ENCODE peak calls at places on chromosomes 5 and 9, in nine cellular contexts. Q, S, X, B, J, U, A, T and O are unnamed samples.

GRCh38 chr5:2250365-2250950 is 367.7 kb upstream of the IRX4 start:
- DNase-seq in T (no peak), J (no peak), U (no peak), X (no peak), Q (no peak), S (no peak), A (no peak), B (no peak), O (no peak)

GRCh38 chr5:171478946-171479775 is 59.7 kb downstream of the FGF18 start:
- DNase-seq in T (no peak), U (no peak), X (no peak), Q (no peak), J (no peak), A (no peak), S (no peak), B (no peak), O (no peak)

GRCh38 chr9:111991179-111991578 is 94.6 kb downstream of the UGCG start:
- DNase-seq in B (no peak), X (no peak), A (no peak), T (no peak), U (no peak), J (no peak), S (no peak), Q (no peak), O (no peak)

GRCh38 chr5:65483474-65484346 is 2.0 kb upstream of the ADAMTS6 start:
- DNase-seq in T (no peak), A (no peak), U (no peak), X (peak; percentile 75), J (peak; percentile 68), B (no peak), Q (peak; percentile 74), S (no peak), O (no peak)

GRCh38 chr9:110180713-110181434 is 27.1 kb downstream of the C9orf152 start:
- DNase-seq in U (no peak), T (no peak), J (peak; percentile 53), X (peak; percentile 58), A (no peak), S (peak; percentile 67), B (no peak), Q (peak; percentile 72), O (no peak)

GRCh38 chr9:128892223-128892892 is 10.4 kb downstream of the LRRC8A start:
- DNase-seq in T (no peak), A (peak; percentile 94), B (no peak), U (no peak), S (peak; percentile 95), J (peak; percentile 94), X (peak; percentile 98), Q (peak; percentile 80), O (no peak)

GRCh38 chr5:21593261-21593660 is 1259.9 kb downstream of the CDH12 start:
- DNase-seq in X (no peak), T (no peak), Q (no peak), A (no peak), J (no peak), S (no peak), B (no peak), U (no peak), O (no peak)

GRCh38 chr5:96661841-96662724 is at the start of gene CAST:
- DNase-seq in Q (peak; percentile 87), A (peak; percentile 95), U (peak; percentile 70), X (peak; percentile 93), B (peak; percentile 58), S (peak; percentile 97), J (peak; percentile 96), T (peak; percentile 57), O (peak; percentile 69)

GRCh38 chr9:114518120-114518519 is 12.8 kb upstream of the WHRN start:
- DNase-seq in X (no peak), T (no peak), U (no peak), Q (no peak), S (no peak), J (no peak), A (no peak), B (no peak), O (no peak)

GRCh38 chr5:58680503-58680902 is 97.6 kb downstream of the RAB3C start:
- DNase-seq in S (no peak), B (no peak), T (no peak), U (no peak), J (no peak), A (no peak), Q (no peak), X (no peak), O (no peak)

GRCh38 chr5:106822851-106823250 is 847.9 kb downstream of the EFNA5 start:
- DNase-seq in X (peak; percentile 3), Q (no peak), A (no peak), U (no peak), S (no peak), J (no peak), T (no peak), B (no peak), O (no peak)

GRCh38 chr5:179294131-179294780 is 51.0 kb downstream of the ADAMTS2 start:
- DNase-seq in U (no peak), B (no peak), S (peak; percentile 43), T (no peak), X (no peak), Q (no peak), A (no peak), J (no peak), O (no peak)

GRCh38 chr5:96577909-96578308 is 84.3 kb upstream of the CAST start:
- DNase-seq in X (no peak), T (no peak), B (no peak), S (no peak), U (no peak), J (peak; percentile 25), A (no peak), Q (peak; percentile 67), O (no peak)

GRCh38 chr5:19880859-19881436 is 107.1 kb downstream of the CDH18 start:
- DNase-seq in J (no peak), T (no peak), S (no peak), B (no peak), X (no peak), A (no peak), U (no peak), Q (no peak), O (no peak)

GRCh38 chr5:95283761-95284511 is 958 bp downstream of the MCTP1 start:
- DNase-seq in B (no peak), X (peak; percentile 40), S (no peak), U (no peak), A (no peak), T (no peak), Q (peak; percentile 3), J (peak; percentile 24), O (peak; percentile 53)

GRCh38 chr5:69462170-69462569 is 30.4 kb upstream of the OCLN start:
- DNase-seq in Q (no peak), U (no peak), B (no peak), X (no peak), S (no peak), T (no peak), J (no peak), A (no peak), O (no peak)

GRCh38 chr5:173302546-173303155 is 25.6 kb downstream of the STC2 start:
- DNase-seq in T (no peak), A (no peak), S (no peak), J (peak; percentile 91), X (peak; percentile 92), U (no peak), B (no peak), Q (peak; percentile 82), O (no peak)

GRCh38 chr9:127539259-127539981 is 72.7 kb upstream of the STXBP1 start:
- DNase-seq in S (no peak), J (peak; percentile 73), A (no peak), U (no peak), B (no peak), Q (no peak), T (no peak), X (peak; percentile 88), O (no peak)

GRCh38 chr5:154985126-154985525 is 28.4 kb upstream of the KIF4B start:
- DNase-seq in X (no peak), T (no peak), Q (no peak), B (no peak), J (no peak), S (no peak), U (no peak), A (no peak), O (no peak)

GRCh38 chr5:43634621-43635020 is 31.6 kb downstream of the NNT start:
- DNase-seq in Q (no peak), U (no peak), S (no peak), J (no peak), T (no peak), A (no peak), B (no peak), X (no peak), O (no peak)

GRCh38 chr5:126535856-126536545 is 59.0 kb downstream of the ALDH7A1 start:
- DNase-seq in X (no peak), U (no peak), B (no peak), A (no peak), T (no peak), J (no peak), S (no peak), Q (no peak), O (no peak)

GRCh38 chr5:113389116-113389515 is 45.7 kb downstream of the TSSK1B start:
- DNase-seq in A (no peak), X (no peak), T (no peak), U (no peak), S (no peak), Q (no peak), J (no peak), B (no peak), O (no peak)